ENCODE peak calls at places on chromosomes 11 and 22, in four cellular contexts. N is fibroblast of villous mesenchyme, A is ovary, R is AG10803. H is an unnamed sample.

GRCh38 chr22:32327596-32328171 is 30.0 kb upstream of the RFPL3 start:
- DNase-seq in N (no peak), A (no peak), R (no peak), H (no peak)

GRCh38 chr11:3683039-3683438 is 11.9 kb upstream of the CHRNA10 start:
- DNase-seq in N (no peak), A (no peak), R (no peak), H (no peak)

GRCh38 chr11:2211113-2211971 is 39.7 kb upstream of the TH start:
- DNase-seq in N (no peak), A (peak; percentile 24), R (no peak), H (no peak)

GRCh38 chr22:44026630-44027511 is 2.8 kb downstream of the PARVB start:
- DNase-seq in N (peak; percentile 78), A (no peak), R (peak; percentile 61), H (peak; percentile 42)

GRCh38 chr22:50550395-50550794 is 4.7 kb downstream of the KLHDC7B start:
- DNase-seq in N (no peak), A (no peak), R (no peak), H (no peak)

GRCh38 chr11:86861810-86862209 is 61.5 kb downstream of the PRSS23 start:
- DNase-seq in N (no peak), A (no peak), R (no peak), H (no peak)

GRCh38 chr22:30274061-30274812 is 7.6 kb upstream of the OSM start:
- DNase-seq in N (no peak), A (no peak), R (no peak), H (no peak)

GRCh38 chr22:46934746-46935491 is 172.5 kb downstream of the TBC1D22A start:
- DNase-seq in N (peak; percentile 97), A (no peak), R (peak; percentile 84), H (peak; percentile 94)

GRCh38 chr11:108117746-108118371 is 3.5 kb upstream of the ACAT1 start:
- DNase-seq in N (peak; percentile 67), A (no peak), R (peak; percentile 73), H (peak; percentile 77)

GRCh38 chr11:127693686-127694085 is 693.1 kb upstream of the KIRREL3 start:
- DNase-seq in N (no peak), A (no peak), R (no peak), H (no peak)

GRCh38 chr11:107661656-107662055 is 50.2 kb downstream of the SLN start:
- DNase-seq in N (no peak), A (no peak), R (no peak), H (no peak)

GRCh38 chr11:127564803-127565202 is 564.2 kb upstream of the KIRREL3 start:
- DNase-seq in N (no peak), A (no peak), R (no peak), H (no peak)

GRCh38 chr11:69002101-69002742 is 10.8 kb downstream of the MRGPRF start:
- DNase-seq in N (peak; percentile 34), A (no peak), R (peak; percentile 42), H (no peak)

GRCh38 chr11:134205729-134206128 is 18.0 kb downstream of the NCAPD3 start:
- DNase-seq in N (no peak), A (no peak), R (no peak), H (no peak)

GRCh38 chr11:67675058-67675747 is 780 bp upstream of the ALDH3B2 start:
- DNase-seq in N (no peak), A (no peak), R (no peak), H (no peak)

GRCh38 chr11:129657866-129658557 is 157.6 kb upstream of the TMEM45B start:
- DNase-seq in N (no peak), A (no peak), R (no peak), H (no peak)

GRCh38 chr11:101566626-101567025 is 17.2 kb downstream of the TRPC6 start:
- DNase-seq in N (no peak), A (no peak), R (no peak), H (no peak)

GRCh38 chr11:118012083-118012669 is 26.0 kb downstream of the IL10RA start:
- DNase-seq in N (no peak), A (no peak), R (no peak), H (peak; percentile 2)

GRCh38 chr11:111623527-111624030 is 21.3 kb downstream of the SIK2 start:
- DNase-seq in N (no peak), A (no peak), R (no peak), H (no peak)

GRCh38 chr11:8097926-8098325 is 16.9 kb downstream of the TUB start:
- DNase-seq in N (no peak), A (no peak), R (no peak), H (no peak)

GRCh38 chr11:112773256-112773655 is 188.0 kb upstream of the NCAM1 start:
- DNase-seq in N (no peak), A (no peak), R (no peak), H (no peak)

GRCh38 chr11:19935507-19935906 is 222.9 kb downstream of the NAV2 start:
- DNase-seq in N (peak; percentile 36), A (no peak), R (peak; percentile 95), H (peak; percentile 68)

GRCh38 chr11:35878736-35879135 is 65.1 kb upstream of the LDLRAD3 start:
- DNase-seq in N (no peak), A (no peak), R (no peak), H (no peak)

GRCh38 chr11:102868359-102868758 is 6.4 kb downstream of the MMP12 start:
- DNase-seq in N (peak; percentile 44), A (no peak), R (peak; percentile 40), H (peak; percentile 29)

GRCh38 chr11:122220321-122220720 is 104.3 kb upstream of the BLID start:
- DNase-seq in N (no peak), A (no peak), R (peak; percentile 57), H (peak; percentile 51)

GRCh38 chr11:67504023-67504949 is 877 bp downstream of the PITPNM1 start:
- DNase-seq in N (peak; percentile 31), A (peak; percentile 62), R (no peak), H (no peak)

GRCh38 chr22:16954060-16954403 is 54.0 kb downstream of the GAB4 start:
- DNase-seq in N (no peak), A (no peak), R (no peak), H (no peak)

GRCh38 chr11:14041040-14041439 is 78.5 kb downstream of the SPON1 start:
- DNase-seq in N (peak; percentile 14), A (no peak), R (no peak), H (peak; percentile 20)
- TF ChIP-seq CTCF in N (peak; percentile 58), A (no peak), R (peak; percentile 23), H (peak; percentile 38)

DNA sequence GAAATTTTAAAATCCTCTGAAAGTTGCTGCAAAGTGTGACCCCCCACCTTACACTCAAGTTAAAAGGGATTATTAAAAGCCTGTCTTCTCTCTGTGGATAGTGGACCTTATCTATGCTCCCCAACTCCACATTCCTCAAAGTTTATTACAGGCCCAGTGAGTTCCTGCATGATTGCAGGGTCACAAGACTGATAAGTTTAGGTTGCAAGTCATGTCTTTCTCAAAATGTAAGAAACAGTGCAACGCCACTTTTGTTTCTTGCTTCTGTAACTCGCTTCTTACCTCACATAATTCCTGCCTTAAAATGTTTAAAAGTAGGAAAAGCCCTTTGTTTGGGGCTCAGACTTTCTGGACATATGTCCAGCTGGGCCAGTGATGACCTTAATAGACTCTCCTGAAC is 38.4 kb upstream of the GLYAT start:
- DNase-seq in N (no peak), A (no peak), R (no peak), H (no peak)
- H3K4me3 ChIP-seq in N (no peak overlapping the region), A (no peak overlapping the region), R (no peak overlapping the region), H (no peak overlapping the region)

GRCh38 chr11:43515090-43515489 is 156.4 kb downstream of the TTC17 start:
- DNase-seq in N (no peak), A (no peak), R (no peak), H (no peak)
- TF ChIP-seq CTCF in N (peak; percentile 23), A (no peak), R (no peak), H (peak; percentile 14)

DNA sequence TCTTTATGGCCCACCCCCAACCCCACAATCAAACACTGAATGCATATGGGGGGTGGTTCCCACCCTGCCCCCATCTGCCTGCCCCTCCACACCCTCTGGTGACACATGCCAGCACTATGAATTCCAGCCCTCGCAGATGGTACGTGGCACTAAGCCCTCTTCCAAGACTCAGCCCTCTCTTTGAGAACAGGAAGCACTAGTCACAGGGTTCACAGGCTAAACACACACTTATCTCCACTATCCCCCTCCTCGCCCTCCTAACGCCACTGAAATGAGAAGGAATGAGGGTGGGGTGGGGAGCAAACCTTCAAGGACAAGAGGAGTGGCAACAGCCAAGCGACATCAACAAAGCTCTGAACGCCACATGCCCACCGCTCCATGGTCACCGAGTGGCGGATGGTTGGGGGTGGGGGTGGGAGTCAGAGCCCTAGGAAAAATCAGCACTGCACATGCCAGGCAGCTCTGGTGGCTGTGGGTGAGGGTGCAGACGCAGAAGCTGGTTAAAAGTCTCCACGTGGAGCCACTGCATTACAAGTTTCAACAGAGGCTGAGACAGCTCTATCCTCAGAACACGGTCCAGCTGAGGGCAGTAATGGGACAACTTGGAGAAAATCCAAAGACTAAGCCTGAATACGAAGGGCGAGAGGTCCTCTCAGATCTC is 33.6 kb downstream of the TMEM184B start:
- DNase-seq in N (peak; percentile 94), A (no peak), R (peak; percentile 98), H (peak; percentile 95)
- H3K4me3 ChIP-seq in N (no peak overlapping the region), A (no peak overlapping the region), R (peak overlapping the region; percentile 42), H (no peak overlapping the region)

GRCh38 chr11:78292109-78292803 is 103.5 kb downstream of the USP35 start:
- DNase-seq in N (peak; percentile 21), A (no peak), R (no peak), H (no peak)
- TF ChIP-seq CTCF in N (no peak), A (no peak), R (no peak), H (no peak)

GRCh38 chr22:42716649-42717127 is 4.0 kb downstream of the A4GALT start:
- DNase-seq in N (no peak), A (no peak), R (no peak), H (no peak)
- H3K4me3 ChIP-seq in N (no peak overlapping the region), A (no peak overlapping the region), R (no peak overlapping the region), H (no peak overlapping the region)

GRCh38 chr22:23274891-23275694 is 94.8 kb downstream of the BCR start:
- DNase-seq in N (no peak), A (no peak), R (no peak), H (no peak)
- TF ChIP-seq CTCF in N (no peak), A (no peak), R (no peak), H (no peak)

GRCh38 chr11:46390331-46391171 is 1.0 kb downstream of the CHRM4 start:
- DNase-seq in N (no peak), A (no peak), R (no peak), H (no peak)
- H3K4me3 ChIP-seq in N (no peak overlapping the region), A (no peak overlapping the region), R (no peak overlapping the region), H (no peak overlapping the region)

H was measured in fibroblast of mammary gland.